ENCODE peak calls at places on chromosome 16, in nine cellular contexts. D is psoas muscle, W is neural progenitor cell, M is esophagus squamous epithelium, O is pancreas, X is HAP-1, H is thoracic aorta, F is GM12878, T is heart right ventricle. N is an unnamed sample. For H3K36me3 and H3K27me3, the result is how much of the 10 kb centered on the place peaks cover.

GRCh38 chr16:75599452-75600277 is 23.4 kb downstream of the ADAT1 start:
- DNase-seq in T (no peak), W (no peak), M (no peak), X (no peak), D (no peak), H (no peak), F (no peak), O (no peak), N (no peak)

GRCh38 chr16:30902070-30902972 is 5.9 kb downstream of the CTF1 start:
- DNase-seq in T (peak), O (peak), W (peak), X (peak), F (no peak), H (no peak), D (peak), M (no peak), N (peak)

GRCh38 chr16:69865701-69866100 is 85.4 kb upstream of the CLEC18A start:
- DNase-seq in T (no peak), H (no peak), D (no peak), W (peak), X (no peak), O (no peak), F (no peak), M (no peak), N (no peak)

GRCh38 chr16:72983728-72984350 is 64.1 kb downstream of the ZFHX3 start:
- DNase-seq in O (no peak), D (no peak), T (no peak), F (no peak), X (no peak), M (no peak), W (no peak), H (no peak), N (no peak)

GRCh38 chr16:4535627-4536108 is 2.9 kb downstream of the CDIP1 start:
- DNase-seq in D (no peak), M (no peak), T (no peak), F (no peak), O (no peak), W (no peak), H (no peak), X (no peak), N (peak)

GRCh38 chr16:77387075-77387474 is 47.8 kb downstream of the ADAMTS18 start:
- DNase-seq in W (no peak), X (no peak), M (no peak), D (no peak), T (no peak), H (no peak), F (no peak), O (no peak), N (no peak)

GRCh38 chr16:11734025-11734652 is 8.5 kb downstream of the TXNDC11 start:
- DNase-seq in D (no peak), H (no peak), T (peak), X (no peak), W (no peak), F (no peak), M (no peak), O (peak), N (no peak)

GRCh38 chr16:75208242-75208825 is 1.4 kb upstream of the CTRB2 start:
- DNase-seq in T (no peak), O (no peak), D (peak), M (no peak), F (no peak), W (no peak), H (no peak), X (no peak), N (peak)

GRCh38 chr16:30660424-30661251 is 2.4 kb downstream of the FBRS start:
- DNase-seq in W (no peak), X (no peak), H (no peak), F (no peak), M (no peak), O (no peak), T (no peak), D (no peak), N (peak)

GRCh38 chr16:81522141-81522701 is 77.6 kb downstream of the CMIP start:
- DNase-seq in M (no peak), W (no peak), O (no peak), X (no peak), H (no peak), F (no peak), T (no peak), D (peak), N (peak)

GRCh38 chr16:60142991-60143705 is 1409.0 kb upstream of the GOT2 start:
- DNase-seq in F (no peak), D (no peak), X (no peak), M (no peak), H (no peak), O (no peak), T (no peak), W (no peak), N (no peak)

GRCh38 chr16:62280556-62280955 is 244.3 kb upstream of the CDH8 start:
- DNase-seq in H (no peak), M (no peak), F (no peak), D (no peak), T (no peak), W (no peak), X (no peak), O (no peak), N (no peak)

GRCh38 chr16:52547001-52547833 is at the start of gene TOX3:
- DNase-seq in H (no peak), D (no peak), M (no peak), X (peak), F (no peak), O (peak), T (peak), W (peak), N (peak)

GRCh38 chr16:1914084-1914608 is 4.1 kb downstream of the HS3ST6 start:
- DNase-seq in X (no peak), T (no peak), M (no peak), D (no peak), O (no peak), W (no peak), F (no peak), H (no peak), N (peak)

GRCh38 chr16:5615868-5616642 is 518.5 kb upstream of the EEF2KMT start:
- DNase-seq in D (peak), F (no peak), X (peak), O (peak), M (no peak), T (peak), H (no peak), W (peak), N (peak)

GRCh38 chr16:31265329-31266245 is 5.8 kb downstream of the ITGAM start:
- DNase-seq in H (no peak), T (no peak), O (peak), X (no peak), M (no peak), F (peak), D (no peak), W (no peak), N (peak)

GRCh38 chr16:89344314-89344828 is 126.9 kb downstream of the ZNF778 start:
- DNase-seq in O (no peak), M (no peak), W (no peak), F (no peak), X (no peak), D (peak), T (no peak), H (no peak), N (peak)

GRCh38 chr16:24845726-24846547 is at the start of gene SLC5A11:
- DNase-seq in O (no peak), D (no peak), X (no peak), T (no peak), M (no peak), W (no peak), H (no peak), F (no peak), N (peak)

GRCh38 chr16:82384897-82385296 is 214.9 kb upstream of the MPHOSPH6 start:
- DNase-seq in W (no peak), F (no peak), O (no peak), D (no peak), H (no peak), M (no peak), X (no peak), T (no peak), N (no peak)

GRCh38 chr16:89096768-89097527 is 3.3 kb downstream of the ACSF3 start:
- DNase-seq in F (no peak), W (no peak), T (no peak), H (no peak), X (no peak), O (no peak), D (no peak), M (no peak), N (no peak)

GRCh38 chr16:83344014-83344413 is 463.8 kb upstream of the HSBP1 start:
- DNase-seq in H (no peak), T (no peak), D (no peak), W (no peak), O (no peak), F (no peak), X (no peak), M (no peak), N (no peak)

GRCh38 chr16:88649924-88650748 is 717 bp downstream of the CYBA start:
- DNase-seq in X (peak), T (peak), H (no peak), O (no peak), M (no peak), D (no peak), F (no peak), W (peak), N (peak)

GRCh38 chr16:5709889-5710288 is 612.3 kb upstream of the EEF2KMT start:
- DNase-seq in F (no peak), D (no peak), H (no peak), O (no peak), M (no peak), T (no peak), X (peak), W (peak), N (peak)

GRCh38 chr16:87628940-87629339 is 26.6 kb downstream of the JPH3 start:
- DNase-seq in F (no peak), T (no peak), M (no peak), H (no peak), X (no peak), O (no peak), W (no peak), D (no peak), N (no peak)

GRCh38 chr16:625402-626173 is 5.2 kb upstream of the WFIKKN1 start:
- DNase-seq in H (no peak), M (no peak), O (no peak), T (no peak), D (peak), F (no peak), X (no peak), W (no peak), N (no peak)

GRCh38 chr16:14186007-14186953 is 115.2 kb downstream of the MRTFB start:
- DNase-seq in H (peak), O (no peak), M (no peak), W (peak), F (no peak), X (no peak), T (peak), D (peak), N (peak)

GRCh38 chr16:66026211-66026610 is 340.3 kb upstream of the CDH5 start:
- DNase-seq in X (no peak), W (peak), T (no peak), F (no peak), M (no peak), H (no peak), D (no peak), O (no peak), N (peak)

GRCh38 chr16:46627746-46628145 is 6.6 kb upstream of the SHCBP1 start:
- DNase-seq in M (no peak), O (no peak), F (no peak), D (no peak), W (no peak), H (no peak), T (no peak), X (no peak), N (no peak)

GRCh38 chr16:21145738-21146137 is 4.9 kb downstream of the DNAH3 start:
- DNase-seq in M (no peak), T (no peak), D (no peak), X (no peak), F (no peak), O (no peak), W (no peak), H (no peak), N (no peak)

GRCh38 chr16:75653926-75654325 is 6.4 kb downstream of the TERF2IP start:
- DNase-seq in D (no peak), X (no peak), O (no peak), F (no peak), T (no peak), M (no peak), W (no peak), H (no peak), N (no peak)

GRCh38 chr16:3652373-3653037 is 2.0 kb upstream of the DNASE1 start:
- DNase-seq in T (no peak), W (no peak), F (no peak), X (peak), O (peak), H (no peak), M (no peak), D (no peak), N (peak)

GRCh38 chr16:30473231-30474061 is 904 bp downstream of the ITGAL start:
- DNase-seq in M (no peak), F (no peak), H (no peak), T (peak), X (no peak), O (no peak), W (no peak), D (no peak), N (peak)

GRCh38 chr16:17273142-17273561 is 197.6 kb downstream of the XYLT1 start:
- DNase-seq in X (no peak), H (no peak), T (no peak), W (no peak), D (no peak), F (no peak), M (no peak), O (no peak), N (no peak)

GRCh38 chr16:72939247-72939646 is 108.7 kb downstream of the ZFHX3 start:
- DNase-seq in D (no peak), H (no peak), O (no peak), F (no peak), T (no peak), M (no peak), X (no peak), W (no peak), N (no peak)

GRCh38 chr16:80300876-80301275 is 239.9 kb upstream of the DYNLRB2 start:
- DNase-seq in W (no peak), H (no peak), X (no peak), M (no peak), F (no peak), D (no peak), T (no peak), O (no peak), N (no peak)

GRCh38 chr16:46765050-46765449 is 16.9 kb upstream of the MYLK3 start:
- DNase-seq in T (no peak), O (no peak), X (no peak), D (no peak), F (no peak), H (no peak), W (no peak), M (no peak), N (peak)

GRCh38 chr16:30472328-30472942 is at the start of gene ITGAL:
- DNase-seq in W (no peak), H (no peak), X (no peak), T (peak), O (peak), M (peak), F (peak), D (peak), N (peak)

DNA sequence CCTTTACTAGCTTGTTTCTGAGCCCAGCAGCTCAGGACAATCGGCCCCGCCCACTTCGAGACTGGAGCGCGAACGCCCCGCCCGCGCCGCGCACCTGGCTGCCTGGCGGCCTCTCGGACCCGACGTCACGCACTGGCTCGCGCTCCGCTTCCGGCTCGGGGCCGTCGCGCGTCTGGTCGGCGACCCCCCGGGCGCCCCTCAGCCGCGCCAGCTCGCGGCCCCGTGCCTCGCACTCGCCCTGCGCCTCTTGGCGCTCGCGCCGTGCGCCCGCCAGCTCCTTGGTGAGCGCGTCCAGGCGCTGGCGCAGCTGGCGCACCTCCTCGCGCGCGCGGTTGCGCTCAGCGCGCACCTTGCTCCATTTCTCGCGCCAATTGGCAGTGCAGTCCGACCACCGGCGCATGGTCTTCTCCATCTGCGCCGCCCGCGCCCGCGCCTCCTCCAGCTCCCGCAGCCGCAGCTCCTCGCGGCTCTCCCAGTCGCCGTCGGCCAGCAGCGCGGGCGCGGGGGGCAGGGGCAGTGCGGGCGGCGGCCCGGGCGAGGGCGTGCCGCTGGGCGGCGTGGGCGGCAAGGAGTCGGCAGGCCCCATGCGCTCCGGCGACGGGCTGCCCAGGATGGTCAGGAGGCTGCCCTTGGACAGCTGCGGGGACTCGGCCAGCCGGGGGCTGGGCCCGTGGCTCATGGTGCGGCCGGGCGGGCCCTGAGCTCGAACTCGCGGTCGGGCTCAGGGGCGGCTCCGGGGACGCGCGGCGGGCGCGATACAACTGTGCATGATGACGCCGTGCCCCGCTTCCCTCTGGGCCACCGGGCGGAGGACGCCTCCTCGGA is 7.7 kb downstream of the CCDC102A start:
- DNase-seq in M (no peak), X (no peak), D (peak), T (no peak), F (no peak), W (peak), H (no peak), O (no peak), N (peak)
- H3K4me3 ChIP-seq in M (peak), X (no peak), D (no peak), T (no peak), F (no peak), W (peak), H (no peak), O (peak), N (peak)

GRCh38 chr16:84661418-84662060 is 13.2 kb downstream of the KLHL36 start:
- DNase-seq in X (no peak), D (no peak), H (no peak), W (no peak), M (no peak), T (no peak), F (no peak), O (no peak), N (no peak)

GRCh38 chr16:84662471-84662870 is 14.2 kb downstream of the KLHL36 start:
- DNase-seq in H (no peak), X (no peak), W (no peak), T (no peak), M (no peak), D (no peak), O (no peak), F (no peak), N (no peak)

GRCh38 chr16:84665359-84665758 is 17.0 kb downstream of the KLHL36 start:
- DNase-seq in W (no peak), F (no peak), H (no peak), X (no peak), M (no peak), D (no peak), O (no peak), T (no peak), N (no peak)

GRCh38 chr16:84665843-84666242 is 17.5 kb downstream of the KLHL36 start:
- DNase-seq in H (no peak), D (no peak), O (no peak), M (no peak), T (no peak), X (no peak), F (no peak), W (no peak), N (no peak)

DNA sequence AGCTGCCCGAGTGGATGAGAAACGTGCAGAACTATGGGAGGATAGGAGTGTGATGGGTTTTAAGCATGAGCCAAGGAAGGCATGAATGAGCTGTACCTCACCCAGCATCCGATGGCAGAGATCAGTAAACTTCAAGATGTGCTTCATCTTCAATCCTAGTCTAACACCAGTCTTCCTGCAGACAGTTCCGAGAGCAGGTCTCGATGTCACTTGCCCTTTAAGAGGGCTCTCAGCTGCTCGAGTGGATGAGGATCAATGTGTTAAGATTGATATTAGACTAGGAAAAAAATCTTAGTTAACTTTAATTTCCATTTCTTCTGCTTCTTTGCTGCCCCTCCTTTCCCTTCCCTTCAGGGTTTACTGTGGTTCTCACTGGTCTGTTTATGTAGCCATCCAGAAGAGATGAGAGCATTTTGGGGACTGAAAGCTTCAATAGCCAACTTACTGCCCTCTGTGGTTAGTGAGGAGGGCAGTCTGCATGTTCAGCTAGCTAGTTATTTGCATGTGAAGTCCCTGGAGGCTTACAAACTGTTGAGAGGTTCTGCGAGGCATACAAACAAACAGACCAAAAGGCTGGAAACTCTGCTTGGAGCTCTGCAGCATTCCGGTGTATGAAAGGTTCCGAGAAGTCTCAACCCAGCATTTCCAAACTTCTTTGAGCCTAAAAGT is 15.3 kb downstream of the KLHL36 start:
- DNase-seq in T (no peak), W (no peak), F (peak), D (no peak), X (no peak), H (no peak), M (no peak), O (no peak), N (no peak)
- H3K36me3 ChIP-seq in T (half or more), W (under half), F (under half), D (under half), X (under half), H (half or more), M (half or more), O (under half), N (under half)

GRCh38 chr16:86185089-86185488 is 286.1 kb downstream of the IRF8 start:
- DNase-seq in F (no peak), X (no peak), D (no peak), M (no peak), T (no peak), H (no peak), O (no peak), W (no peak), N (no peak)

GRCh38 chr16:86191663-86192062 is 292.7 kb downstream of the IRF8 start:
- DNase-seq in W (no peak), M (no peak), H (no peak), X (no peak), T (no peak), D (no peak), F (no peak), O (no peak), N (peak)

GRCh38 chr16:86193528-86194193 is 294.7 kb downstream of the IRF8 start:
- DNase-seq in D (no peak), M (no peak), F (no peak), W (no peak), H (no peak), X (no peak), T (no peak), O (no peak), N (peak)

GRCh38 chr16:86186361-86186760 is 287.4 kb downstream of the IRF8 start:
- DNase-seq in M (no peak), W (no peak), X (no peak), T (no peak), H (no peak), D (no peak), O (no peak), F (no peak), N (no peak)

GRCh38 chr16:86189934-86190333 is 291.0 kb downstream of the IRF8 start:
- DNase-seq in F (no peak), X (no peak), O (no peak), M (no peak), D (no peak), W (no peak), T (no peak), H (no peak), N (no peak)
- H3K27me3 ChIP-seq in F (under half), X (under half), O (under half), M (under half), D (under half), W (under half), T (half or more), H (under half), N (under half)

GRCh38 chr16:64398795-64399194 is 723.1 kb downstream of the CDH11 start:
- DNase-seq in M (no peak), O (no peak), F (no peak), H (no peak), X (no peak), W (no peak), D (no peak), T (no peak), N (no peak)
- H3K4me3 ChIP-seq in M (no peak), O (no peak), F (no peak), H (no peak), X (no peak), W (no peak), D (no peak), T (no peak), N (no peak)

N was measured in H7.